ENCODE peak calls at places on chromosomes 13 and 19, in ten cellular contexts. One of them, this sample, is unnamed.

GRCh38 chr19:7115721-7116120 is 46.2 kb downstream of the ZNF557 start:
- DNase-seq in stomach: no peak
- DNase-seq in K562: no peak
- DNase-seq in GM23338: no peak
- DNase-seq in transverse colon: no peak
- DNase-seq in vagina: no peak
- DNase-seq in sigmoid colon: no peak
- DNase-seq in suprapubic skin: peak
- DNase-seq in GM12891: no peak
- DNase-seq in HL-60: no peak
- DNase-seq in this sample: no peak

GRCh38 chr13:34942732-34943674 is 933 bp downstream of the NBEA start:
- DNase-seq in stomach: peak
- DNase-seq in K562: no peak
- DNase-seq in GM23338: peak
- DNase-seq in transverse colon: peak
- DNase-seq in vagina: no peak
- DNase-seq in sigmoid colon: peak
- DNase-seq in suprapubic skin: peak
- DNase-seq in GM12891: no peak
- DNase-seq in HL-60: no peak
- DNase-seq in this sample: peak

GRCh38 chr13:43448605-43449004 is 338.2 kb downstream of the ENOX1 start:
- DNase-seq in stomach: no peak
- DNase-seq in K562: no peak
- DNase-seq in GM23338: no peak
- DNase-seq in transverse colon: no peak
- DNase-seq in vagina: no peak
- DNase-seq in sigmoid colon: no peak
- DNase-seq in suprapubic skin: no peak
- DNase-seq in GM12891: no peak
- DNase-seq in HL-60: no peak
- DNase-seq in this sample: no peak

GRCh38 chr13:28181413-28181812 is 43.1 kb downstream of the PAN3 start:
- DNase-seq in stomach: no peak
- DNase-seq in K562: no peak
- DNase-seq in GM23338: no peak
- DNase-seq in transverse colon: no peak
- DNase-seq in vagina: no peak
- DNase-seq in sigmoid colon: no peak
- DNase-seq in suprapubic skin: no peak
- DNase-seq in GM12891: no peak
- DNase-seq in HL-60: no peak
- DNase-seq in this sample: no peak

GRCh38 chr19:38670921-38671398 is 23.5 kb downstream of the ACTN4 start:
- DNase-seq in stomach: no peak
- DNase-seq in K562: no peak
- DNase-seq in GM23338: no peak
- DNase-seq in transverse colon: no peak
- DNase-seq in vagina: no peak
- DNase-seq in sigmoid colon: no peak
- DNase-seq in suprapubic skin: no peak
- DNase-seq in GM12891: no peak
- DNase-seq in HL-60: no peak
- DNase-seq in this sample: no peak

GRCh38 chr13:97011446-97012131 is 17.3 kb upstream of the OXGR1 start:
- DNase-seq in stomach: no peak
- DNase-seq in K562: no peak
- DNase-seq in GM23338: no peak
- DNase-seq in transverse colon: no peak
- DNase-seq in vagina: no peak
- DNase-seq in sigmoid colon: no peak
- DNase-seq in suprapubic skin: no peak
- DNase-seq in GM12891: no peak
- DNase-seq in HL-60: no peak
- DNase-seq in this sample: no peak

GRCh38 chr13:63731896-63732295 is 2316.2 kb upstream of the PCDH20 start:
- DNase-seq in stomach: peak
- DNase-seq in K562: no peak
- DNase-seq in GM23338: no peak
- DNase-seq in transverse colon: no peak
- DNase-seq in vagina: no peak
- DNase-seq in sigmoid colon: no peak
- DNase-seq in suprapubic skin: no peak
- DNase-seq in GM12891: no peak
- DNase-seq in HL-60: no peak
- DNase-seq in this sample: no peak

GRCh38 chr19:35569281-35569781 is 5.9 kb upstream of the ATP4A start:
- DNase-seq in stomach: peak
- DNase-seq in K562: no peak
- DNase-seq in GM23338: no peak
- DNase-seq in transverse colon: no peak
- DNase-seq in vagina: no peak
- DNase-seq in sigmoid colon: no peak
- DNase-seq in suprapubic skin: no peak
- DNase-seq in GM12891: no peak
- DNase-seq in HL-60: no peak
- DNase-seq in this sample: no peak

GRCh38 chr13:33639640-33640080 is 178.3 kb upstream of the RFC3 start:
- DNase-seq in stomach: no peak
- DNase-seq in K562: no peak
- DNase-seq in GM23338: no peak
- DNase-seq in transverse colon: no peak
- DNase-seq in vagina: no peak
- DNase-seq in sigmoid colon: no peak
- DNase-seq in suprapubic skin: no peak
- DNase-seq in GM12891: no peak
- DNase-seq in HL-60: no peak
- DNase-seq in this sample: no peak

GRCh38 chr13:19159181-19159580 is 22.4 kb downstream of the TUBA3C start:
- DNase-seq in stomach: no peak
- DNase-seq in K562: no peak
- DNase-seq in GM23338: no peak
- DNase-seq in transverse colon: no peak
- DNase-seq in vagina: no peak
- DNase-seq in sigmoid colon: peak
- DNase-seq in suprapubic skin: no peak
- DNase-seq in GM12891: no peak
- DNase-seq in HL-60: no peak
- DNase-seq in this sample: no peak

GRCh38 chr13:93290503-93290902 is 63.9 kb downstream of the GPC6 start:
- DNase-seq in stomach: no peak
- DNase-seq in K562: no peak
- DNase-seq in GM23338: no peak
- DNase-seq in transverse colon: no peak
- DNase-seq in vagina: no peak
- DNase-seq in sigmoid colon: no peak
- DNase-seq in suprapubic skin: no peak
- DNase-seq in GM12891: no peak
- DNase-seq in HL-60: no peak
- DNase-seq in this sample: no peak

GRCh38 chr13:74889321-74889720 is 592.6 kb downstream of the TBC1D4 start:
- DNase-seq in stomach: no peak
- DNase-seq in K562: no peak
- DNase-seq in GM23338: no peak
- DNase-seq in transverse colon: no peak
- DNase-seq in vagina: no peak
- DNase-seq in sigmoid colon: no peak
- DNase-seq in suprapubic skin: no peak
- DNase-seq in GM12891: no peak
- DNase-seq in HL-60: no peak
- DNase-seq in this sample: peak

GRCh38 chr13:91078093-91078679 is 269.3 kb upstream of the MIR17HG start:
- DNase-seq in stomach: no peak
- DNase-seq in K562: no peak
- DNase-seq in GM23338: peak
- DNase-seq in transverse colon: no peak
- DNase-seq in vagina: no peak
- DNase-seq in sigmoid colon: no peak
- DNase-seq in suprapubic skin: no peak
- DNase-seq in GM12891: no peak
- DNase-seq in HL-60: no peak
- DNase-seq in this sample: no peak

GRCh38 chr19:15629003-15629880 is 11.5 kb upstream of the CYP4F3 start:
- DNase-seq in stomach: peak
- DNase-seq in K562: peak
- DNase-seq in GM23338: peak
- DNase-seq in transverse colon: peak
- DNase-seq in vagina: no peak
- DNase-seq in sigmoid colon: peak
- DNase-seq in suprapubic skin: peak
- DNase-seq in GM12891: peak
- DNase-seq in HL-60: peak
- DNase-seq in this sample: peak

GRCh38 chr13:101258071-101258470 is 158.2 kb downstream of the NALCN start:
- DNase-seq in stomach: no peak
- DNase-seq in K562: no peak
- DNase-seq in GM23338: peak
- DNase-seq in transverse colon: no peak
- DNase-seq in vagina: no peak
- DNase-seq in sigmoid colon: no peak
- DNase-seq in suprapubic skin: no peak
- DNase-seq in GM12891: no peak
- DNase-seq in HL-60: peak
- DNase-seq in this sample: no peak

GRCh38 chr13:21109168-21109567 is 47.8 kb upstream of the LATS2 start:
- DNase-seq in stomach: no peak
- DNase-seq in K562: no peak
- DNase-seq in GM23338: no peak
- DNase-seq in transverse colon: no peak
- DNase-seq in vagina: no peak
- DNase-seq in sigmoid colon: peak
- DNase-seq in suprapubic skin: no peak
- DNase-seq in GM12891: no peak
- DNase-seq in HL-60: no peak
- DNase-seq in this sample: no peak

GRCh38 chr19:38656171-38656981 is 8.9 kb downstream of the ACTN4 start:
- DNase-seq in stomach: no peak
- DNase-seq in K562: no peak
- DNase-seq in GM23338: no peak
- DNase-seq in transverse colon: no peak
- DNase-seq in vagina: no peak
- DNase-seq in sigmoid colon: no peak
- DNase-seq in suprapubic skin: no peak
- DNase-seq in GM12891: no peak
- DNase-seq in HL-60: peak
- DNase-seq in this sample: no peak

GRCh38 chr13:77339408-77339807 is 12.5 kb upstream of the MYCBP2 start:
- DNase-seq in stomach: no peak
- DNase-seq in K562: no peak
- DNase-seq in GM23338: no peak
- DNase-seq in transverse colon: no peak
- DNase-seq in vagina: no peak
- DNase-seq in sigmoid colon: no peak
- DNase-seq in suprapubic skin: no peak
- DNase-seq in GM12891: no peak
- DNase-seq in HL-60: no peak
- DNase-seq in this sample: no peak

GRCh38 chr13:46010148-46010547 is 42.4 kb downstream of the ZC3H13 start:
- DNase-seq in stomach: no peak
- DNase-seq in K562: no peak
- DNase-seq in GM23338: peak
- DNase-seq in transverse colon: no peak
- DNase-seq in vagina: no peak
- DNase-seq in sigmoid colon: no peak
- DNase-seq in suprapubic skin: no peak
- DNase-seq in GM12891: no peak
- DNase-seq in HL-60: no peak
- DNase-seq in this sample: no peak

DNA sequence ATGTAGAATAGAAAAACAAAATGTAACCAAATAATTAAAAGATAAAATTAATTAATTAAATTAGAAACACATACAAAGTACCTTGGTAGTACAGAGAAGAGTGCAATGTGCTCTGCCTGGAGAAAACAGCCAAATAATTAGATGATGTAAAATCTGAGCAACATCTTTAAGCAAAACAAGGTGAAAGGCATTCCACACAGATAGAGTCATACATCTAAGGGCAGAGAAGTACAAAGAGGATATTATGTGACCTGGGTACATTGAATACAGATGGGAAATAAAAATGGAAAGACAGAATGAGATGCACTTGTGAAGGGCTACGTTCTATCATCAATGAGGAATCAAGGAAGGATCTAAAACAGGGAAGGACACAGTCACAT is 25.2 kb upstream of the FNDC3A start:
- DNase-seq in stomach: no peak
- DNase-seq in K562: no peak
- DNase-seq in GM23338: no peak
- DNase-seq in transverse colon: no peak
- DNase-seq in vagina: no peak
- DNase-seq in sigmoid colon: no peak
- DNase-seq in suprapubic skin: no peak
- DNase-seq in GM12891: no peak
- DNase-seq in HL-60: no peak
- DNase-seq in this sample: no peak
- TF ChIP-seq POLR2AphosphoS5 in stomach: no peak
- TF ChIP-seq POLR2AphosphoS5 in K562: no peak
- TF ChIP-seq POLR2AphosphoS5 in GM23338: no peak
- TF ChIP-seq POLR2AphosphoS5 in transverse colon: no peak
- TF ChIP-seq POLR2AphosphoS5 in vagina: no peak
- TF ChIP-seq POLR2AphosphoS5 in sigmoid colon: no peak
- TF ChIP-seq POLR2AphosphoS5 in suprapubic skin: no peak
- TF ChIP-seq POLR2AphosphoS5 in GM12891: no peak
- TF ChIP-seq POLR2AphosphoS5 in HL-60: no peak
- TF ChIP-seq POLR2AphosphoS5 in this sample: no peak

GRCh38 chr19:40751065-40751923 is at the start of gene SNRPA:
- DNase-seq in stomach: peak
- DNase-seq in K562: peak
- DNase-seq in GM23338: peak
- DNase-seq in transverse colon: peak
- DNase-seq in vagina: peak
- DNase-seq in sigmoid colon: peak
- DNase-seq in suprapubic skin: peak
- DNase-seq in GM12891: peak
- DNase-seq in HL-60: peak
- DNase-seq in this sample: peak
- TF ChIP-seq POLR2AphosphoS5 in stomach: peak
- TF ChIP-seq POLR2AphosphoS5 in K562: peak
- TF ChIP-seq POLR2AphosphoS5 in GM23338: peak
- TF ChIP-seq POLR2AphosphoS5 in transverse colon: peak
- TF ChIP-seq POLR2AphosphoS5 in vagina: peak
- TF ChIP-seq POLR2AphosphoS5 in sigmoid colon: peak
- TF ChIP-seq POLR2AphosphoS5 in suprapubic skin: no peak
- TF ChIP-seq POLR2AphosphoS5 in GM12891: peak
- TF ChIP-seq POLR2AphosphoS5 in HL-60: peak
- TF ChIP-seq POLR2AphosphoS5 in this sample: peak

GRCh38 chr19:56508282-56508778 is 675 bp downstream of the ZNF471 start:
- DNase-seq in stomach: no peak
- DNase-seq in K562: no peak
- DNase-seq in GM23338: no peak
- DNase-seq in transverse colon: no peak
- DNase-seq in vagina: no peak
- DNase-seq in sigmoid colon: no peak
- DNase-seq in suprapubic skin: no peak
- DNase-seq in GM12891: no peak
- DNase-seq in HL-60: no peak
- DNase-seq in this sample: peak
- TF ChIP-seq POLR2AphosphoS5 in stomach: no peak
- TF ChIP-seq POLR2AphosphoS5 in K562: no peak
- TF ChIP-seq POLR2AphosphoS5 in GM23338: no peak
- TF ChIP-seq POLR2AphosphoS5 in transverse colon: no peak
- TF ChIP-seq POLR2AphosphoS5 in vagina: no peak
- TF ChIP-seq POLR2AphosphoS5 in sigmoid colon: no peak
- TF ChIP-seq POLR2AphosphoS5 in suprapubic skin: no peak
- TF ChIP-seq POLR2AphosphoS5 in GM12891: no peak
- TF ChIP-seq POLR2AphosphoS5 in HL-60: no peak
- TF ChIP-seq POLR2AphosphoS5 in this sample: no peak

GRCh38 chr19:10751109-10751972 is 33.5 kb downstream of the DNM2 start:
- DNase-seq in stomach: peak
- DNase-seq in K562: no peak
- DNase-seq in GM23338: peak
- DNase-seq in transverse colon: peak
- DNase-seq in vagina: no peak
- DNase-seq in sigmoid colon: no peak
- DNase-seq in suprapubic skin: no peak
- DNase-seq in GM12891: no peak
- DNase-seq in HL-60: peak
- DNase-seq in this sample: no peak
- TF ChIP-seq POLR2AphosphoS5 in stomach: peak
- TF ChIP-seq POLR2AphosphoS5 in K562: no peak
- TF ChIP-seq POLR2AphosphoS5 in GM23338: no peak
- TF ChIP-seq POLR2AphosphoS5 in transverse colon: no peak
- TF ChIP-seq POLR2AphosphoS5 in vagina: no peak
- TF ChIP-seq POLR2AphosphoS5 in sigmoid colon: no peak
- TF ChIP-seq POLR2AphosphoS5 in suprapubic skin: no peak
- TF ChIP-seq POLR2AphosphoS5 in GM12891: no peak
- TF ChIP-seq POLR2AphosphoS5 in HL-60: no peak
- TF ChIP-seq POLR2AphosphoS5 in this sample: peak

This sample was measured in prostate gland.